ENCODE peak calls at places on chromosome 16, in five cellular contexts. Q, I, A, J and K are unnamed samples.

GRCh38 chr16:65309294-65309850 is 187.5 kb upstream of the CDH11 start:
- DNase-seq in J (no peak), Q (no peak), A (no peak), I (no peak), K (peak; percentile 15)

GRCh38 chr16:26453215-26453614 is 613.5 kb upstream of the C16orf82 start:
- DNase-seq in A (no peak), I (no peak), J (no peak), Q (no peak), K (no peak)

GRCh38 chr16:49094471-49094870 is 187.2 kb downstream of the CBLN1 start:
- DNase-seq in I (no peak), Q (no peak), J (no peak), A (no peak), K (no peak)

GRCh38 chr16:851871-852270 is 51.3 kb upstream of the GNG13 start:
- DNase-seq in A (no peak), I (no peak), Q (no peak), J (no peak), K (no peak)

GRCh38 chr16:72501739-72502653 is 330.0 kb upstream of the PMFBP1 start:
- DNase-seq in Q (peak; percentile 47), J (peak; percentile 73), I (peak; percentile 42), A (no peak), K (peak; percentile 75)

GRCh38 chr16:23320695-23321094 is 18.6 kb downstream of the SCNN1B start:
- DNase-seq in Q (no peak), A (no peak), I (no peak), J (no peak), K (no peak)

GRCh38 chr16:70770291-70770967 is 30.5 kb downstream of the VAC14 start:
- DNase-seq in A (no peak), J (peak; percentile 48), Q (no peak), I (no peak), K (no peak)

GRCh38 chr16:49441366-49441780 is 67.8 kb downstream of the C16orf78 start:
- DNase-seq in Q (no peak), A (no peak), J (no peak), I (peak; percentile 71), K (peak; percentile 53)

GRCh38 chr16:57446530-57447141 is 549 bp downstream of the CIAPIN1 start:
- DNase-seq in A (no peak), J (no peak), I (no peak), Q (peak; percentile 33), K (peak; percentile 37)

GRCh38 chr16:69565611-69566436 is at the start of gene NFAT5:
- DNase-seq in I (no peak), Q (peak; percentile 94), A (peak; percentile 53), J (peak; percentile 92), K (peak; percentile 94)
- TF ChIP-seq EP300 in I (no peak), Q (peak; percentile 100), A (peak; percentile 100), J (no peak), K (peak; percentile 100)

DNA sequence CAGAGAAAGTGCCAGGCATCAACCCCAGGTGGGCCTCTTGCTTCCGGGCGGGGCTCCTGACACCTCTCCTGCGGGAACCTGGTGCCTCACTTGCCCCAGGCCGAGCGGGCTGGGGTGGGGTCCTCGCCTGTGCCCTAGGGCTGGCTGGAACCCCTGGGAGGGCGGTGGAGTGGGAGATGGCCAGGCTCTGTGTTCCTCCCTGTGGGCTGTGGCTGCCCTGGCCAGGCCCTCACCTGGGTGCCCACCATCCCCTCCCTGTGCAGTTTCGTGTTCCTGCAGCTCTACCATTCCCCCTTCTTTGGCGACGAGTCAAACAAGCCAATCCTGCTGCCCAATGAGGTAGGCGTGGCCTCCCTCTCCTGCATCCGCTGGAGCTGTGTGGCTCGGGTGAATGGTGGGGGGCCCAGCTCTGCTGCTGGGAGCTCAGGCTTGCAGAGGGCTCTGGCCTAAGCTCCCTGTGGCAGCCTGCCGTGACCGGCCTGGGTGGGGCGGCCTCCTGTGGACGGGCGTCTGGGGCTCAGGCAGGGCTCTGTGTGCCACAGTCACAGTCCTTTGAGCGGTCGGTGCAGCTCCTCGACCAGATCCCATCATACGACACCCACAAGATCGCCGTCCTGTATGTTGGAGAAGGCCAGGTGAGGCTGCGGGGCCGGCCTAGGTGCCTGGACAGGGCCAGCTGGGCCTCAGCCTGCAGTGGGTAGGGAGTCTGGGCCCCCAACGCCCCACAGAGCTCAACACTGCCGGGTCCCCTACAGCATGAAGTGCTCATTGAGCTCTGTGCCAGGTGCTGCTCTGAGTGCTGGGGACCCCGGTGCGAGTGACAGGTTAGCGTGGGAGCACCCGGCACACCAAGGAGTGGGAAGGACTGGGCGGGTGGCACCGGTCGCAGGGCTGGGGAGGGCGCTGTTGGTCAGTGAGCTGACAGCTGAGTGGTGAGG is 37.2 kb downstream of the TSC2 start:
- DNase-seq in Q (no peak), A (no peak), J (no peak), I (no peak), K (no peak)
- H3K36me3 ChIP-seq in Q (peaks cover 71% of the 10 kb centered on the region), A (peaks cover 37% of the 10 kb centered on the region), J (peaks cover 21% of the 10 kb centered on the region), I (peaks cover 5% of the 10 kb centered on the region), K (no peaks in the 10 kb centered on the region)

DNA sequence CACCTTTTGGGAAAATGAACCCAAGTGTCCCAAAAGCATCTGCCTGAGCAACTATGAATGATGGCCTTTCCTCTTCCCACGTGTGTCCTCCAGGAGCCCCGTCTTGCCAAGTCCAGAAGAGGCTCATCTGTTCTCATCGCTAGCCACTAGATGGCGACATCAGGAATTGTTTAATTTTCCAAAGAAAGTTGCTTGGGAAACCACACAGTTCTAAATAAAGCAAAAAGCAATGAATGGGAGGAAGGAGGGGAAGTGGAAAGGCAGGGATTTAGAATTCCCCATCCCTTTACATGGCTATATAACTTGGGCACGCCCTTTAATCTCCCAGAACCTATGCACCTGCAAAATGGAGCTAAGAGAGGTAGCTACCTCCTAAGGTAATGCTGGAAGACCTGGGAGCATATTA is 9.0 kb upstream of the CDH5 start:
- DNase-seq in J (peak; percentile 61), Q (peak; percentile 74), A (peak; percentile 27), I (no peak), K (peak; percentile 76)
- TF ChIP-seq YY1 in J (no peak), Q (no peak), A (no peak), I (no peak), K (no peak)

DNA sequence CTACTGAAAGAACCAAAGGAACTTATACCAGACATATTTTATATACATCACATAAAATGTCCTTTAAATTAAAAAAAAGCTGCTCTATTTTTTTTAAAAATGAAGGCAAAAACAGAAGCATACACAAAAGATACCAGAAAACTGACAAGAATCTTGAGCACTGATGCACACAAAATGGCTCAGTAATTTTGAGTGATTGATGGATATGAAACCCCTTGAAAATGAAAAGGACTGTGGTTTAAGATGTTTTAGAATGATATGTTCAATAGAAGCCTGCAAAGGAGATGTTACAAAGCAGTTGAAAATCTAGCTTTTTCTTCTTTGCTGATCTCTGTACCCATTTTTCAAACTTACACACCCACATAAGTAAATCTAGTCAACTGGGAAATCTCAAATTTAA is 2.7 kb downstream of the C16orf87 start:
- DNase-seq in J (no peak), A (no peak), Q (no peak), I (no peak), K (no peak)
- TF ChIP-seq EP300 in J (no peak), A (no peak), Q (no peak), I (no peak), K (no peak)